ENCODE peak calls at places on chromosomes 4 and X, in four cellular contexts. X, I, O and A are unnamed samples.

GRCh38 chrX:136209016-136209738 is 42.0 kb downstream of the MAP7D3 start:
- DNase-seq in O (no peak), I (peak; percentile 38), X (peak; percentile 15), A (no peak)

GRCh38 chr4:71857713-71858451 is 74.0 kb upstream of the GC start:
- DNase-seq in O (no peak), X (no peak), I (no peak), A (no peak)

GRCh38 chr4:37685211-37685725 is 908 bp downstream of the RELL1 start:
- DNase-seq in I (no peak), O (peak; percentile 75), X (no peak), A (no peak)

GRCh38 chr4:126306152-126306869 is 991.6 kb downstream of the FAT4 start:
- DNase-seq in X (no peak), I (no peak), O (no peak), A (no peak)

GRCh38 chr4:133156556-133156955 is 7.5 kb downstream of the PCDH10 start:
- DNase-seq in X (no peak), O (no peak), I (no peak), A (no peak)

GRCh38 chr4:147044241-147044640 is 98.6 kb upstream of the TTC29 start:
- DNase-seq in X (no peak), O (no peak), I (no peak), A (no peak)

GRCh38 chr4:165369522-165369921 is 9.3 kb upstream of the CPE start:
- DNase-seq in I (no peak), X (no peak), O (no peak), A (no peak)

GRCh38 chrX:129654652-129655546 is at the start of gene APLN:
- DNase-seq in I (peak; percentile 58), X (peak; percentile 64), O (peak; percentile 77), A (no peak)

GRCh38 chr4:41538017-41538733 is at the start of gene LIMCH1:
- DNase-seq in I (peak; percentile 73), X (peak; percentile 7), O (peak; percentile 94), A (no peak)

GRCh38 chr4:138845664-138846063 is 169.9 kb upstream of the NOCT start:
- DNase-seq in I (no peak), X (no peak), O (no peak), A (no peak)

GRCh38 chrX:150690126-150690525 is 3.1 kb upstream of the MTMR1 start:
- DNase-seq in O (no peak), I (no peak), X (no peak), A (peak; percentile 43)

GRCh38 chrX:26008042-26008441 is 130.1 kb upstream of the MAGEB18 start:
- DNase-seq in O (no peak), I (no peak), X (no peak), A (no peak)

GRCh38 chr4:143531368-143531767 is 17.9 kb downstream of the SMARCA5 start:
- DNase-seq in O (no peak), X (no peak), I (no peak), A (no peak)

GRCh38 chr4:1053080-1053661 is 41.7 kb downstream of the FGFRL1 start:
- DNase-seq in O (no peak), X (peak; percentile 4), I (no peak), A (no peak)

GRCh38 chr4:30919458-30919857 is 199.3 kb downstream of the PCDH7 start:
- DNase-seq in X (no peak), I (no peak), O (no peak), A (no peak)

GRCh38 chrX:72569786-72570185 is 2.9 kb downstream of the HDAC8 start:
- DNase-seq in I (no peak), X (no peak), O (no peak), A (no peak)
- TF ChIP-seq CTCF in I (no peak), X (no peak), O (no peak), A (no peak)

DNA sequence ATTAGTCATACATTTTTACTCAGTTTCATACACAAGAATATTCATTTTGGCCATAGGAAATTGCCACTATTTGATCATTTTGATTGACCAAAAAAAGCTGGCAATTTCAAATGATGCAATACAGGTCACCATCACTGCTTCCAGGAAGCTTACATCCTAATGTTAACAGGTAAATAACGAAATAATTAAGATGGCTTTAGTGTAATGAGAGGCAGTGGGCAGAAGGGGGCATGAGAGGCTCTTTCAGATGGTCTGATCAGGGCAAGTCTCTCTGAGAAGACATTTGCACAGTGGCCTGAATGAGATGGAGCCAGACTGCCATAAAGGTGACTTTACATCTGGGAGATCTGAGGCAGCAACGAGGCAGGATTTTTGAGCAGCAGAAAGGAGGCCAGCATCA is 170.7 kb downstream of the SLIT2 start:
- DNase-seq in X (peak; percentile 59), O (no peak), I (no peak), A (no peak)
- TF ChIP-seq CTCF in X (peak; percentile 69), O (no peak), I (peak; percentile 57), A (peak; percentile 71)

DNA sequence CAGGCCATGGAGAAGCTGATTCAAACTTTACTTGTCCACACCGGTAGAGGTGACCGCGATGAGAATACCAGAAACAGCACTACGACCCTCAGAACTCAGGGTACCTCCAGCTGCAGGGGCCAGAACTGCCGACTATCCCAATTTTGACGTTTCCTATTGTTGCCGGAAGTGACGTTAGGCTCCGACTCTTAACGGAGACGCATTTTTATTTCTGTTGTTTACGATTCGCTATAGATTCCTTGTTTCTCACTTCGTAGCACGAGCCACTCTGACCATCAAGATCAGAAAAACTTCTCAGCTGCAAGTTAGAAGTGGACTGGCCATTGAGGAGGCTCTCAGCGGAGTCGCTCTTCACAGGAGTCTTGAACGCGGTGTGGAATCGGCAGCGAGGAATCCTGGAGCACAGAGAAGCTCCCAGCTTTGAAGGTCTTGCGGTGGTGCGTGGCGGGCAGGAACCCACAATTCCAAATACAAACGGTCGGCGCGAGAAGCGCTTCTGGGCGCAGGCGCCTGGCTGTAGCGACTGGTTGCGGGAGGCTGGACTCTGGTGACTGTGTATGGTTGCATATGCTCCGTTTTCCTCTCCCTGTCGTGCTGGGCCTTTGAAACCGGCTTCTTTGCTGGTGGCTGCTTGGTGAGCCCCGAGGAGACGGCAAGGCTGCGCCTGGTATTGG is at the start of the genes CEP44 and FBXO8:
- DNase-seq in I (peak; percentile 63), X (peak; percentile 69), O (peak; percentile 94), A (peak; percentile 25)
- TF ChIP-seq CTCF in I (peak; percentile 29), X (no peak), O (no peak), A (no peak)

GRCh38 chrX:125522752-125523151 is 203.1 kb downstream of the TEX13C start:
- DNase-seq in I (no peak), O (no peak), X (no peak), A (no peak)
- TF ChIP-seq CTCF in I (no peak), O (no peak), X (no peak), A (no peak)

GRCh38 chrX:12824944-12825343 is 33.7 kb downstream of the PRPS2 start:
- DNase-seq in O (no peak), I (no peak), X (no peak), A (no peak)
- TF ChIP-seq CTCF in O (no peak), I (no peak), X (no peak), A (no peak)

GRCh38 chr4:156827519-156827918 is 144.1 kb downstream of the PDGFC start:
- DNase-seq in I (no peak), O (no peak), X (no peak), A (no peak)
- TF ChIP-seq CTCF in I (no peak), O (no peak), X (no peak), A (no peak)